ENCODE peak calls at places on chromosomes 16 and 17, in ten cellular contexts. P is K562; G is stomach; I is PC-3; V is CD8-positive, alpha-beta T cell; U is uterus; Z is hepatocyte; M is H1; R is effector memory CD4-positive, alpha-beta T cell; X is AG04450. J is an unnamed sample.

GRCh38 chr17:16933317-16934132 is 38.4 kb downstream of the TNFRSF13B start:
- DNase-seq in P (no peak), G (no peak), I (peak; percentile 22), V (no peak), U (no peak), Z (no peak), M (no peak), R (no peak), X (no peak), J (peak; percentile 39)

GRCh38 chr16:70320121-70320520 is 21.1 kb downstream of the DDX19B start:
- DNase-seq in P (no peak), G (no peak), I (no peak), V (no peak), U (no peak), Z (no peak), M (no peak), R (no peak), X (no peak), J (no peak)

GRCh38 chr17:66661857-66662256 is 173.1 kb upstream of the CACNG5 start:
- DNase-seq in P (no peak), G (no peak), I (peak; percentile 64), V (no peak), U (no peak), Z (no peak), M (no peak), R (no peak), X (no peak), J (no peak)

GRCh38 chr17:9928601-9929341 is 23.7 kb upstream of the RCVRN start:
- DNase-seq in P (peak; percentile 28), G (no peak), I (peak; percentile 82), V (no peak), U (peak; percentile 56), Z (peak; percentile 89), M (peak; percentile 62), R (no peak), X (peak; percentile 63), J (no peak)

GRCh38 chr16:58399718-58400633 is 7.7 kb downstream of the GINS3 start:
- DNase-seq in P (no peak), G (no peak), I (peak; percentile 54), V (no peak), U (no peak), Z (no peak), M (no peak), R (no peak), X (no peak), J (no peak)

GRCh38 chr16:51391798-51392511 is 240.9 kb upstream of the SALL1 start:
- DNase-seq in P (no peak), G (no peak), I (no peak), V (no peak), U (no peak), Z (no peak), M (peak; percentile 83), R (no peak), X (no peak), J (no peak)

GRCh38 chr17:83132251-83133081 is 53.1 kb downstream of the METRNL start:
- DNase-seq in P (no peak), G (no peak), I (no peak), V (no peak), U (peak; percentile 6), Z (no peak), M (no peak), R (no peak), X (no peak), J (peak; percentile 44)

GRCh38 chr17:79459003-79459655 is 151.7 kb downstream of the RBFOX3 start:
- DNase-seq in P (no peak), G (no peak), I (no peak), V (no peak), U (no peak), Z (no peak), M (no peak), R (no peak), X (no peak), J (no peak)

GRCh38 chr16:14280541-14280940 is 209.4 kb downstream of the MRTFB start:
- DNase-seq in P (no peak), G (no peak), I (no peak), V (no peak), U (no peak), Z (no peak), M (no peak), R (no peak), X (no peak), J (no peak)

GRCh38 chr17:79954281-79955166 is 81.1 kb downstream of the TBC1D16 start:
- DNase-seq in P (no peak), G (no peak), I (no peak), V (no peak), U (peak; percentile 10), Z (no peak), M (no peak), R (no peak), X (no peak), J (no peak)

GRCh38 chr17:44314031-44314430 is 5.6 kb downstream of the RUNDC3A start:
- DNase-seq in P (no peak), G (no peak), I (no peak), V (no peak), U (no peak), Z (no peak), M (no peak), R (no peak), X (no peak), J (no peak)

GRCh38 chr16:17273142-17273561 is 197.6 kb downstream of the XYLT1 start:
- DNase-seq in P (peak; percentile 11), G (no peak), I (peak; percentile 7), V (peak; percentile 12), U (no peak), Z (peak; percentile 76), M (no peak), R (no peak), X (peak; percentile 76), J (no peak)

DNA sequence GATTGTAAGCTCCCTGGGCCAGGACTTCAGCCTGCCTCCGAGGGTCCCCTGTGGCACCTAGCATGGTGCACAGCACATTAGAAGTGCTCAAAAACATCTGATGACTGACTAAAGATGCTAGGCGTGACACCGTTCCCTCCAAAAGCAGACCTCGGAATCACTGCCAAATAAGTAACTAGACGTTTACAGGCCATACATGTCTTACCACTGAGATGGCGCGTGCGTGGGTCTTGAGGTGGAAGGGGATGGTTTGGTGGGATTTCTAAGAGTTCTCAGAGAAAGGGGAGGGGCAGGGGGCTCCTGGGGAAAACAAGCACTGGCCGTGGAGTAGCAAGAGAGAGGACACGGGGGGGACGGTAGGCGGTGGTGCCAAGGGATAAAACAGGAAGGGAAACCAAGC is 12.4 kb downstream of the MPO start:
- DNase-seq in P (no peak), G (no peak), I (no peak), V (no peak), U (no peak), Z (peak; percentile 2), M (peak; percentile 20), R (no peak), X (no peak), J (no peak)
- H3K27ac ChIP-seq in P (no peak overlapping the region), G (no peak overlapping the region), I (no peak overlapping the region), V (no peak overlapping the region), U (no peak overlapping the region), Z (no peak overlapping the region), M (no peak overlapping the region), R (no peak overlapping the region), X (no peak overlapping the region), J (no peak overlapping the region)

GRCh38 chr17:77445030-77445907 is 304.5 kb downstream of the SEC14L1 start:
- DNase-seq in P (no peak), G (peak; percentile 57), I (no peak), V (peak; percentile 85), U (peak; percentile 70), Z (no peak), M (no peak), R (peak; percentile 78), X (no peak), J (peak; percentile 84)
- H3K4me3 ChIP-seq in P (no peak overlapping the region), G (peak overlapping the region; percentile 6), I (no peak overlapping the region), V (peak overlapping the region; percentile 38), U (no peak overlapping the region), Z (no peak overlapping the region), M (no peak overlapping the region), R (peak overlapping the region; percentile 41), X (no peak overlapping the region), J (no peak overlapping the region)

GRCh38 chr16:35575432-35575821 is 2116.0 kb downstream of the TP53TG3F start:
- DNase-seq in P (no peak), G (no peak), I (no peak), V (no peak), U (no peak), Z (no peak), M (no peak), R (no peak), X (no peak), J (no peak)
- H3K9me3 ChIP-seq in P (no peaks in the 10 kb centered on the region), G (peaks cover 89% of the 10 kb centered on the region), I (peaks cover 4% of the 10 kb centered on the region), V (no peaks in the 10 kb centered on the region), U (no peaks in the 10 kb centered on the region), Z (no peaks in the 10 kb centered on the region), M (peaks cover 58% of the 10 kb centered on the region), R (no peaks in the 10 kb centered on the region), X (peaks cover 60% of the 10 kb centered on the region), J (peaks cover 6% of the 10 kb centered on the region)

DNA sequence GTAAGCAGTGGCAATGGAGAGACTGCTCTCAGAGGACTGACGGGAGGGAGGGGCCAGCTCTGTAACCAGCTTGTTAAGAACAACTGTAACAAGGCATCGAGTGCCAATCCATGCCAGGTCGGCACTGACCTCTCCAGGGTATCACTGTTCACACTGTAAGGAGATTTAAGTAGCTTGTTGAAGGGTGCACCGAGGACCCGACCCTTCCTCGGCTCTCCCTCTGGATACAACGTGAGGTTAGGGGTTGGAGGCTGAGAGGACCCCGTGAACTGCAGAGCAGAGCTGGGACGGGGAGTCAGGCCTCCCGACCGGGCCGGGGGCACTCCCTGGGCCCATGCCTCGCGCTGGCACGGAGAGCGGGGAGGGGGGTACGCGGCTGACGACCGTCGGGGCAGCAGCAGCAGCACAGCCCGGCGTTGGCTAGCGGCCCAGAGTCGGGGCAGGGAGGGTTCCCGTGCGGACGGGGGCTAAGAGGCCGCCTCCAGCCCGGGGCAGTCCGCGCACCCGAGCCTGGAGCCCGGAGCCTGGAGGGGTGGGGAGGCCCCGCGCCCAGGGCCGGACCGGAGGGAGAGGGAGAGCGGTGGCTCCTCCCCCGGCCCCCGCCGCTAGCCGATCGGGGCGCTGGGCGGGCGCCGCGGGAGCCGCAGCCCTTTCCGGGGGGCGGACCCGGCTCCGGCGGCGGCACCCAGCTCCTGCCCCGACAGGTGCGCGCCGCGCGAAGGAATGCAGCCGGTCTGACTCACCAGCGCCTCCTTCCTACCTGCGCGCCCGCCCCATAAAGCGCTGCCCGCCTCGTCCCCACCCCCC is at the start of gene ITGB4:
- DNase-seq in P (peak; percentile 40), G (peak; percentile 91), I (peak; percentile 96), V (peak; percentile 66), U (peak; percentile 25), Z (peak; percentile 93), M (peak; percentile 84), R (peak; percentile 46), X (no peak), J (no peak)
- H3K27ac ChIP-seq in P (no peak within 1 kb of the TSS), G (peak within 1 kb of the TSS; percentile 92), I (peak within 1 kb of the TSS; percentile 39), V (no peak within 1 kb of the TSS), U (peak within 1 kb of the TSS; percentile 58), Z (peak within 1 kb of the TSS; percentile 89), M (no peak within 1 kb of the TSS), R (no peak within 1 kb of the TSS), X (no peak within 1 kb of the TSS), J (no peak within 1 kb of the TSS)

GRCh38 chr16:81097230-81097629 is 1.0 kb upstream of the GCSH start:
- DNase-seq in P (peak; percentile 48), G (no peak), I (no peak), V (no peak), U (no peak), Z (no peak), M (no peak), R (no peak), X (no peak), J (no peak)
- H3K4me3 ChIP-seq in P (peak overlapping the region; percentile 22), G (no peak overlapping the region), I (no peak overlapping the region), V (peak overlapping the region; percentile 34), U (no peak overlapping the region), Z (no peak overlapping the region), M (no peak overlapping the region), R (no peak overlapping the region), X (no peak overlapping the region), J (no peak overlapping the region)

J was measured in aorta.